ENCODE peak calls at places on chromosome 22, in five cellular contexts. One of them, this sample, is unnamed.

GRCh38 chr22:44182591-44183588 is 2.2 kb downstream of the PARVG start:
- DNase-seq in fibroblast of mammary gland: no peak
- DNase-seq in foreskin fibroblast: no peak
- DNase-seq in left ventricle myocardium inferior: peak; percentile 48
- DNase-seq in cardiac fibroblast: no peak
- DNase-seq in this sample: no peak

GRCh38 chr22:44046485-44047141 is 22.5 kb downstream of the PARVB start:
- DNase-seq in left ventricle myocardium inferior: peak; percentile 57
- DNase-seq in fibroblast of mammary gland: no peak
- DNase-seq in foreskin fibroblast: no peak
- DNase-seq in cardiac fibroblast: no peak
- DNase-seq in this sample: no peak

GRCh38 chr22:25564320-25564978 is at the start of gene GRK3:
- DNase-seq in left ventricle myocardium inferior: peak; percentile 70
- DNase-seq in cardiac fibroblast: peak; percentile 35
- DNase-seq in foreskin fibroblast: peak; percentile 79
- DNase-seq in fibroblast of mammary gland: peak; percentile 30
- DNase-seq in this sample: peak; percentile 15

GRCh38 chr22:17707526-17707925 is 66.7 kb downstream of the BID start:
- DNase-seq in foreskin fibroblast: no peak
- DNase-seq in fibroblast of mammary gland: peak; percentile 54
- DNase-seq in left ventricle myocardium inferior: no peak
- DNase-seq in cardiac fibroblast: peak; percentile 44
- DNase-seq in this sample: peak; percentile 54

GRCh38 chr22:29073618-29074275 is 912 bp downstream of the KREMEN1 start:
- DNase-seq in left ventricle myocardium inferior: peak; percentile 53
- DNase-seq in fibroblast of mammary gland: peak; percentile 34
- DNase-seq in foreskin fibroblast: peak; percentile 80
- DNase-seq in cardiac fibroblast: no peak
- DNase-seq in this sample: peak; percentile 16

GRCh38 chr22:38125731-38126344 is 15.4 kb upstream of the BAIAP2L2 start:
- DNase-seq in foreskin fibroblast: no peak
- DNase-seq in left ventricle myocardium inferior: no peak
- DNase-seq in fibroblast of mammary gland: no peak
- DNase-seq in cardiac fibroblast: no peak
- DNase-seq in this sample: no peak

GRCh38 chr22:39973656-39974055 is 13.5 kb downstream of the TMA7B start:
- DNase-seq in fibroblast of mammary gland: no peak
- DNase-seq in foreskin fibroblast: no peak
- DNase-seq in cardiac fibroblast: no peak
- DNase-seq in left ventricle myocardium inferior: no peak
- DNase-seq in this sample: no peak

GRCh38 chr22:49524362-49524761 is 303.3 kb downstream of the BRD1 start:
- DNase-seq in fibroblast of mammary gland: no peak
- DNase-seq in left ventricle myocardium inferior: no peak
- DNase-seq in cardiac fibroblast: no peak
- DNase-seq in foreskin fibroblast: no peak
- DNase-seq in this sample: no peak

GRCh38 chr22:22593964-22594656 is 35.0 kb upstream of the PRAME start:
- DNase-seq in left ventricle myocardium inferior: no peak
- DNase-seq in cardiac fibroblast: peak; percentile 64
- DNase-seq in fibroblast of mammary gland: peak; percentile 62
- DNase-seq in foreskin fibroblast: peak; percentile 76
- DNase-seq in this sample: peak; percentile 59

GRCh38 chr22:28034760-28035401 is 115.8 kb upstream of the PITPNB start:
- DNase-seq in foreskin fibroblast: peak; percentile 79
- DNase-seq in fibroblast of mammary gland: peak; percentile 86
- DNase-seq in cardiac fibroblast: peak; percentile 88
- DNase-seq in left ventricle myocardium inferior: peak; percentile 84
- DNase-seq in this sample: peak; percentile 66

GRCh38 chr22:36344106-36344827 is 43.5 kb downstream of the MYH9 start:
- DNase-seq in left ventricle myocardium inferior: no peak
- DNase-seq in fibroblast of mammary gland: no peak
- DNase-seq in cardiac fibroblast: no peak
- DNase-seq in foreskin fibroblast: no peak
- DNase-seq in this sample: no peak

DNA sequence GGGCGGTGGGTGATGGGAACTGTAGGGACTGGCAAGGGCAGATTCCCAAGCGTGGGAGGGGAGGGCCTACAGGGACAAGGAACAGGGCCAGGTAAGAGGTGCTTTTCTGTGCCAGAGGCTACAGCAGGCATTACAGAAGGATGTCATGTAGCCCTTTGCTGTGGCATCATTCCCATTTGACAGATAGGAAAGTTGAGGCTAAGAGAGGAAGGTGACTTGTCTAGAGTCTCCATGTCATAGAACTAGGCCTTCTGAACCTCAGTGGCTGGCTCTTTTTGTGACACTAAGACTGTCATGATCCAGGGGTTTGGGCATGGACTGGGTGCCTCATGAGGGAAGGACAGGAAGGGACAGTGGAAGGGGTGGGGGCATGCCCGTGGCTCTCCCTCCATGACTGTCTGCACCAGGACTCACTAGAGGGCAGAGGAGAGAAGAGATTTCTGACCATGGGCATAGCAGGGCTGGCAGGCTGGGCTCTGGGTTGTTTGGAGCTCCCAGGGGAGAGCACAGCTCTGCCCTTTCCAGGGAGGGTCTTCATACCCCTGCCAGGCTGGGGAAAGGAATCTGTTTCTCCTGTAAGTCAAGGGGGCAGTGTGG is 3.2 kb downstream of the MMP11 start:
- DNase-seq in cardiac fibroblast: no peak
- DNase-seq in foreskin fibroblast: peak; percentile 41
- DNase-seq in fibroblast of mammary gland: no peak
- DNase-seq in left ventricle myocardium inferior: no peak
- DNase-seq in this sample: no peak
- TF ChIP-seq CTCF in cardiac fibroblast: no peak
- TF ChIP-seq CTCF in foreskin fibroblast: no peak
- TF ChIP-seq CTCF in fibroblast of mammary gland: no peak
- TF ChIP-seq CTCF in left ventricle myocardium inferior: no peak
- TF ChIP-seq CTCF in this sample: no peak

DNA sequence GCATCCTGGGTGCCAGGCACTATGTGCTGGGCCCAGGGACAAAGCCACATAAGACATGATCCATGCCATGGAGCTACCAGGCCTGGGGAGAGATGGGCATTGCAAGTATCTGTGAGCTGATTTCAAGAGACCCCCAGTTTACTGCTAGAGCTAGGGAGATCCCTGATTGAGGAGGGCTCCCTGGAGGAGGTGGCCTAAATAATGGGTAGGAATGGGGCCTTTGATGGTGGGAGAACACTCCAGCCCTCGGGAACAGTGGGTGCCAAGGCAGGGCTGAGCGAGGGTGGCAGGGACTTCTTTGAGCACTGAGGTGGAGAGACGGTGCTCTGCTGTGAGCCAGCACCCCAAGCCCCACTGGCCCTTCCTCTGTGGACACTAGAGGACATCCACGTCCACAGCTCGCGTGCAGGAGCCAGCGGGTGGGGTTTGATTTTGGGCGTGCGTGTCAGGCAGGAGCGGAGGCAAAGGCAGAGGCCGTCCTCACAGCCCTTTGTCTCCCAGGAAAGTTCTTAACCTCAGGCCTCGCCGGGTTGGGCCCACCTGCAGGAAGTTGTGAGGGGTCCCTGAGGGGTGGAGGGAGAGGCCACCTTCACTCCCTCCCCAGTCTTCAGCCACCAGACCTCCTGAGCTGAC is 52.9 kb upstream of the PPARA start:
- DNase-seq in fibroblast of mammary gland: no peak
- DNase-seq in foreskin fibroblast: no peak
- DNase-seq in left ventricle myocardium inferior: no peak
- DNase-seq in cardiac fibroblast: no peak
- DNase-seq in this sample: no peak
- TF ChIP-seq CTCF in fibroblast of mammary gland: no peak
- TF ChIP-seq CTCF in foreskin fibroblast: no peak
- TF ChIP-seq CTCF in left ventricle myocardium inferior: no peak
- TF ChIP-seq CTCF in cardiac fibroblast: no peak
- TF ChIP-seq CTCF in this sample: no peak

GRCh38 chr22:24178502-24179440 is 2.5 kb upstream of the SUSD2 start:
- DNase-seq in cardiac fibroblast: peak; percentile 30
- DNase-seq in left ventricle myocardium inferior: no peak
- DNase-seq in fibroblast of mammary gland: no peak
- DNase-seq in foreskin fibroblast: peak; percentile 37
- DNase-seq in this sample: no peak

GRCh38 chr22:24178021-24178431 is 3.3 kb upstream of the SUSD2 start:
- DNase-seq in fibroblast of mammary gland: no peak
- DNase-seq in left ventricle myocardium inferior: no peak
- DNase-seq in cardiac fibroblast: no peak
- DNase-seq in foreskin fibroblast: no peak
- DNase-seq in this sample: no peak

GRCh38 chr22:24176630-24177029 is 4.7 kb upstream of the SUSD2 start:
- DNase-seq in foreskin fibroblast: no peak
- DNase-seq in cardiac fibroblast: no peak
- DNase-seq in left ventricle myocardium inferior: peak; percentile 78
- DNase-seq in fibroblast of mammary gland: no peak
- DNase-seq in this sample: no peak

GRCh38 chr22:24177045-24177444 is 4.2 kb upstream of the SUSD2 start:
- DNase-seq in foreskin fibroblast: no peak
- DNase-seq in cardiac fibroblast: no peak
- DNase-seq in fibroblast of mammary gland: no peak
- DNase-seq in left ventricle myocardium inferior: no peak
- DNase-seq in this sample: no peak

GRCh38 chr22:24177456-24177855 is 3.8 kb upstream of the SUSD2 start:
- DNase-seq in foreskin fibroblast: no peak
- DNase-seq in cardiac fibroblast: no peak
- DNase-seq in fibroblast of mammary gland: no peak
- DNase-seq in left ventricle myocardium inferior: no peak
- DNase-seq in this sample: no peak
- TF ChIP-seq CTCF in foreskin fibroblast: no peak
- TF ChIP-seq CTCF in cardiac fibroblast: no peak
- TF ChIP-seq CTCF in fibroblast of mammary gland: no peak
- TF ChIP-seq CTCF in left ventricle myocardium inferior: no peak
- TF ChIP-seq CTCF in this sample: no peak

GRCh38 chr22:26602127-26602526 is 12.2 kb upstream of the TPST2 start:
- DNase-seq in foreskin fibroblast: no peak
- DNase-seq in fibroblast of mammary gland: no peak
- DNase-seq in left ventricle myocardium inferior: no peak
- DNase-seq in cardiac fibroblast: no peak
- DNase-seq in this sample: no peak
- TF ChIP-seq CTCF in foreskin fibroblast: no peak
- TF ChIP-seq CTCF in fibroblast of mammary gland: no peak
- TF ChIP-seq CTCF in left ventricle myocardium inferior: no peak
- TF ChIP-seq CTCF in cardiac fibroblast: no peak
- TF ChIP-seq CTCF in this sample: no peak

This sample was measured in fibroblast of the aortic adventitia.